ENCODE peak calls at places on chromosomes 5 and 9, in four cellular contexts. G is HEK293T, N is A673, W is activated gamma-delta T cell treated with Interleukin-2 at 50 U/mL for 16 hours. M is an unnamed sample.

GRCh38 chr9:123397975-123398374 is 42.0 kb downstream of the CRB2 start:
- DNase-seq in G (no peak), N (no peak), W (no peak), M (no peak)

GRCh38 chr9:68883224-68883623 is 130.7 kb downstream of the PRKACG start:
- DNase-seq in G (no peak), N (no peak), W (no peak), M (no peak)

GRCh38 chr9:101381833-101382342 is 2.9 kb downstream of the BAAT start:
- DNase-seq in G (no peak), N (no peak), W (no peak), M (no peak)

GRCh38 chr5:57817001-57817453 is 334.4 kb upstream of the ACTBL2 start:
- DNase-seq in G (no peak), N (peak; percentile 17), W (no peak), M (no peak)

GRCh38 chr9:98866435-98867108 is 59.1 kb downstream of the GALNT12 start:
- DNase-seq in G (no peak), N (no peak), W (no peak), M (no peak)

GRCh38 chr5:150778517-150779396 is at the start of gene SMIM3:
- DNase-seq in G (peak; percentile 74), N (peak; percentile 80), W (peak; percentile 62), M (peak; percentile 66)

GRCh38 chr5:77957516-77957915 is 181.4 kb upstream of the TBCA start:
- DNase-seq in G (no peak), N (no peak), W (no peak), M (no peak)

GRCh38 chr9:70100362-70100761 is 56.7 kb downstream of the MAMDC2 start:
- DNase-seq in G (no peak), N (no peak), W (no peak), M (peak; percentile 80)

M was measured in SK-N-DZ.